ENCODE peak calls at places on chromosomes 2 and 18, in five cellular contexts. One of them, this sample, is unnamed. For H3K36me3, the result is how much of the 10 kb centered on the place peaks cover.

GRCh38 chr2:115369380-115369779 is 926.9 kb downstream of the DPP10 start:
- DNase-seq in pancreas: no peak
- DNase-seq in GM23338: no peak
- DNase-seq in SK-N-MC: no peak
- DNase-seq in upper lobe of right lung: no peak
- DNase-seq in this sample: no peak

GRCh38 chr2:134441153-134441863 is 187.4 kb downstream of the MGAT5 start:
- DNase-seq in GM23338: no peak
- DNase-seq in SK-N-MC: no peak
- DNase-seq in upper lobe of right lung: no peak
- DNase-seq in pancreas: no peak
- DNase-seq in this sample: no peak

GRCh38 chr2:148704247-148704646 is 59.7 kb downstream of the EPC2 start:
- DNase-seq in GM23338: no peak
- DNase-seq in upper lobe of right lung: no peak
- DNase-seq in SK-N-MC: no peak
- DNase-seq in pancreas: no peak
- DNase-seq in this sample: no peak

GRCh38 chr2:183112575-183112974 is 11.7 kb upstream of the NUP35 start:
- DNase-seq in upper lobe of right lung: no peak
- DNase-seq in GM23338: no peak
- DNase-seq in SK-N-MC: no peak
- DNase-seq in pancreas: no peak
- DNase-seq in this sample: no peak

GRCh38 chr2:37000273-37000780 is 34.0 kb upstream of the STRN start:
- DNase-seq in pancreas: no peak
- DNase-seq in SK-N-MC: no peak
- DNase-seq in GM23338: no peak
- DNase-seq in upper lobe of right lung: no peak
- DNase-seq in this sample: peak

GRCh38 chr2:26724004-26724750 is 31.7 kb downstream of the KCNK3 start:
- DNase-seq in pancreas: peak
- DNase-seq in GM23338: no peak
- DNase-seq in upper lobe of right lung: peak
- DNase-seq in SK-N-MC: no peak
- DNase-seq in this sample: peak

GRCh38 chr2:73701968-73702665 is 35.0 kb downstream of the TPRKB start:
- DNase-seq in SK-N-MC: no peak
- DNase-seq in upper lobe of right lung: no peak
- DNase-seq in GM23338: no peak
- DNase-seq in pancreas: peak
- DNase-seq in this sample: no peak

GRCh38 chr18:48951448-48952286 is 902 bp upstream of the SMAD7 start:
- DNase-seq in pancreas: peak
- DNase-seq in GM23338: peak
- DNase-seq in upper lobe of right lung: peak
- DNase-seq in SK-N-MC: no peak
- DNase-seq in this sample: peak

GRCh38 chr18:41906528-41907256 is 48.3 kb upstream of the PIK3C3 start:
- DNase-seq in upper lobe of right lung: no peak
- DNase-seq in GM23338: peak
- DNase-seq in pancreas: no peak
- DNase-seq in SK-N-MC: peak
- DNase-seq in this sample: peak

GRCh38 chr2:202432776-202433175 is 56.6 kb downstream of the BMPR2 start:
- DNase-seq in SK-N-MC: no peak
- DNase-seq in pancreas: no peak
- DNase-seq in upper lobe of right lung: no peak
- DNase-seq in GM23338: no peak
- DNase-seq in this sample: no peak

GRCh38 chr2:75464348-75464946 is 96.3 kb downstream of the EVA1A start:
- DNase-seq in pancreas: no peak
- DNase-seq in GM23338: no peak
- DNase-seq in SK-N-MC: no peak
- DNase-seq in upper lobe of right lung: no peak
- DNase-seq in this sample: peak

DNA sequence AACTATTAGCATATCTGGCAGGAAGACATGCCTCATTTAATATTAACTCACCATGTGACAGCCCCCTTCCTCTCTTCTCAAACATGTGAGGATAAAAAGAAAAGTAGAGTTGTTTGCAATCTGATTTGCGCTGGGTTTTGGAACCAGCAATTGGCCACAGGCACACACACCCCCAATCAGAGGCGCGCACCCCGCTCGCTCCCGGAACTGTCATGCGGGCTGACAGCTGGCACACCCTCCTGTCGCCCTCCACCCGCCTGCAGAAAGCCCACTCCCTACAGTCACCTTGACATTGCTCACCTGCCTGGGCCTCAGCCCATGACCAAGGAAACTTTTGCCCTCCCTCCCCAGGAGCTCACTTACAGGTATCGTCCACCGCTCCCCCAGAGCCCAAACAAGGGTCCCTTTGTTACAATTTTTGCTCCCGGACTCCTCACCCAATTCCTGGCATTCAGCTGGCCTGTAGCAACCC is 1.1 kb downstream of the COBLL1 start:
- DNase-seq in pancreas: peak
- DNase-seq in upper lobe of right lung: peak
- DNase-seq in SK-N-MC: no peak
- DNase-seq in GM23338: peak
- DNase-seq in this sample: no peak
- H3K4me3 ChIP-seq in pancreas: peak
- H3K4me3 ChIP-seq in upper lobe of right lung: peak
- H3K4me3 ChIP-seq in SK-N-MC: peak
- H3K4me3 ChIP-seq in GM23338: peak
- H3K4me3 ChIP-seq in this sample: peak

DNA sequence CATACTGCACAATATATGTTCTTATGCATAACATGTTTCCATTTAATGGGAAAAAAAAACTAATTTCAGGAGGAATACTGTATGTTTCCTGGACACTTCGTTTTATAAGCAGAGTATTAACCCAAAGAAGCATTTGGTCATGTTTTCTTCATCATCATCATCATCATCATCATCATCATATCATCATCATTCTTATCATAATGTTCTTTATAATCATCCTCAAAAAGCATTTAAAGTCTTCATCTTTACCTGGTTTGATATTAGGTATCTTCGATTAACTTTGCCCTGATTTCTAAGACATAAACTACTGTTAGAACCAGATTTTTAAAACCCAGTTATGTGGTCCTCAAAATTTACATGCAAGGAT is 47.9 kb downstream of the ZEB2 start:
- DNase-seq in upper lobe of right lung: no peak
- DNase-seq in pancreas: no peak
- DNase-seq in GM23338: no peak
- DNase-seq in SK-N-MC: no peak
- DNase-seq in this sample: no peak
- H3K36me3 ChIP-seq in upper lobe of right lung: under half
- H3K36me3 ChIP-seq in pancreas: under half
- H3K36me3 ChIP-seq in GM23338: under half
- H3K36me3 ChIP-seq in SK-N-MC: half or more
- H3K36me3 ChIP-seq in this sample: under half

DNA sequence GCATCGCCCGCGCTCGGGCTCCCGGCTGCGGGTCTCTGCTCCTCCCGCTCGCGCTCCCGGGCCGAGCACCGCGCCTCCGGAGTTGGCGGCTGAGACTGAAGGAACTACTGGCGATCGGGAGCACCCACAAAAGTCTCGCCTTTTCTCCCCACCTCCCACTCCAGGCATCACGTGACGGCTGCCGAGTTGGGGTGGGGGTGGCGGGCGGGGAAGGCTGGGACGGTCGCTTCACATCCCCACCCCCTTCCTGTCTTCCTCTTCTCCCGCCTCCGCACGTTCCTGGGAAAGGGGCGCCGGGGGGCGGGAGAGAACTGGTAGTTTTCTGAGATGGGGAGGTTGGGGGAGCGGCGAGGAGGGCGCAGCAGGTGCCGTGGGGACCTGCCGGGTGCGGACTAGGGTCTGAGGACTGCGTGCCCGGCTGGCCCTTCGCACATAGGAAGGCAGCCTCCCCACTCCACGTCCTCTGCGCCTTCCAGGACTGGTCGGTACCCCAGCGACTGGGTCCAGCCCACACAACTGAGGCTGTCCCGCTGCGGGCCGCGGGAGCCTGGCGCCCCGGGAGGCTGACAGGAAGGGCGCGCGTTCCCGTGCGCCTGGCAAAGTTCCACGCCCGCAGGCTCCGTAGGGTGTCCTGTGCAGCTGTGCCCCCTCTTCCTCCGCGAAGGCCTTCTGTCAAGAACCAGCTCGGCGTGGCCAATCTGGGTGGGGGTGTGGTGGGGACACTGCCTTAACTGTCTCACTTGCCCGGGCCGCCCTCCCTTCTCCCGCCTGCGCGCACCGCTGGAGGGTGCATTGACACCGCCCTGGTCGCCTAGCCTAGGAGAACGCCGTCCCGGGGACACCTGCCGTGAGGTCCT is at the start of gene LYPD1:
- DNase-seq in upper lobe of right lung: peak
- DNase-seq in SK-N-MC: no peak
- DNase-seq in pancreas: peak
- DNase-seq in GM23338: peak
- DNase-seq in this sample: no peak
- H3K4me3 ChIP-seq in upper lobe of right lung: peak
- H3K4me3 ChIP-seq in SK-N-MC: peak
- H3K4me3 ChIP-seq in pancreas: peak
- H3K4me3 ChIP-seq in GM23338: peak
- H3K4me3 ChIP-seq in this sample: peak

GRCh38 chr18:35252466-35252865 is 11.6 kb downstream of the ZNF397 start:
- DNase-seq in GM23338: no peak
- DNase-seq in pancreas: no peak
- DNase-seq in upper lobe of right lung: no peak
- DNase-seq in SK-N-MC: no peak
- DNase-seq in this sample: no peak
- H3K36me3 ChIP-seq in GM23338: under half
- H3K36me3 ChIP-seq in pancreas: under half
- H3K36me3 ChIP-seq in upper lobe of right lung: under half
- H3K36me3 ChIP-seq in SK-N-MC: half or more
- H3K36me3 ChIP-seq in this sample: under half

DNA sequence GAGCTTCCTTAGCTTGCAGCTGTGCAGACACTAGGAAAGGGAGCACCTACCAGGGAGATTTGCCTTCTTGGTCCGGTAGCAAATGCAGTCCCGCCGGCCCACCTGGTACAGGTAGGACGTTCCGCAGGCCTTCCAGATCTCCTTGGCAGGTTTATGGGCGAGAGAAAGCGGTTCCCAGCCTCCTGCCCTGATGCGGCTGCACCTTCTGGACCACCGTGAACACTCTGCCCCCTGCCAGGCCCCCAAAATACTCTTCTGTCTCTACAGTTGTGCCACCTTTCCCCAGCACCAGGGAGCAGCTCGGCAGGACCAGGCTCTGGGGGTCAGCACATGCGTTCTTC is 67.4 kb downstream of the HNRNPLL start:
- DNase-seq in upper lobe of right lung: no peak
- DNase-seq in SK-N-MC: no peak
- DNase-seq in GM23338: no peak
- DNase-seq in pancreas: no peak
- DNase-seq in this sample: no peak
- H3K4me3 ChIP-seq in upper lobe of right lung: no peak
- H3K4me3 ChIP-seq in SK-N-MC: no peak
- H3K4me3 ChIP-seq in GM23338: peak
- H3K4me3 ChIP-seq in pancreas: no peak
- H3K4me3 ChIP-seq in this sample: no peak

DNA sequence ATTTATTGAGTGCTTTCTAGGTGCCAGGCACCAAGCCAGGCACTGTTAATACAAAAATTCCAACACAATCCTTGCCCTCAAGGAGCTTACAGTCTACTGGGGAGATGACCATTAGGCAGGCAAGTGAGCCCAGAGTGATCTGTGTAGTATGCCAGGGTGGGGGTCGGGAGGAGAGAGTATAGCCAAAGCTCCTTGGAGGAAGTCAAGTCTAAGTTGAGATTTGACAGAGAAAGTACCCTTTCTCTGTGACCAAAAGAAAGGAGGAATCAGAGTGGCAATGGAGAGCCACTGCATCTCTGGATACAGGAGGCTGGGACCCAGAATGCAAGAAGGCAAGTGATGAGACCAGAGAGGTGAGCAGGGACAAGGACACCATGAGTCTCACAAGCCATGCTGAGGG is 7.5 kb downstream of the ANKRD53 start:
- DNase-seq in pancreas: no peak
- DNase-seq in upper lobe of right lung: no peak
- DNase-seq in GM23338: no peak
- DNase-seq in SK-N-MC: no peak
- DNase-seq in this sample: no peak
- H3K36me3 ChIP-seq in pancreas: under half
- H3K36me3 ChIP-seq in upper lobe of right lung: half or more
- H3K36me3 ChIP-seq in GM23338: under half
- H3K36me3 ChIP-seq in SK-N-MC: under half
- H3K36me3 ChIP-seq in this sample: under half

GRCh38 chr2:40106061-40106460 is 327.0 kb upstream of the THUMPD2 start:
- DNase-seq in SK-N-MC: no peak
- DNase-seq in GM23338: no peak
- DNase-seq in pancreas: no peak
- DNase-seq in upper lobe of right lung: no peak
- DNase-seq in this sample: peak

GRCh38 chr2:40101076-40101688 is 322.1 kb upstream of the THUMPD2 start:
- DNase-seq in GM23338: no peak
- DNase-seq in pancreas: no peak
- DNase-seq in SK-N-MC: no peak
- DNase-seq in upper lobe of right lung: no peak
- DNase-seq in this sample: peak

GRCh38 chr2:40103590-40103989 is 324.5 kb upstream of the THUMPD2 start:
- DNase-seq in SK-N-MC: no peak
- DNase-seq in pancreas: no peak
- DNase-seq in upper lobe of right lung: no peak
- DNase-seq in GM23338: no peak
- DNase-seq in this sample: peak

GRCh38 chr2:40103163-40103562 is 324.1 kb upstream of the THUMPD2 start:
- DNase-seq in upper lobe of right lung: no peak
- DNase-seq in GM23338: peak
- DNase-seq in pancreas: no peak
- DNase-seq in SK-N-MC: no peak
- DNase-seq in this sample: peak

DNA sequence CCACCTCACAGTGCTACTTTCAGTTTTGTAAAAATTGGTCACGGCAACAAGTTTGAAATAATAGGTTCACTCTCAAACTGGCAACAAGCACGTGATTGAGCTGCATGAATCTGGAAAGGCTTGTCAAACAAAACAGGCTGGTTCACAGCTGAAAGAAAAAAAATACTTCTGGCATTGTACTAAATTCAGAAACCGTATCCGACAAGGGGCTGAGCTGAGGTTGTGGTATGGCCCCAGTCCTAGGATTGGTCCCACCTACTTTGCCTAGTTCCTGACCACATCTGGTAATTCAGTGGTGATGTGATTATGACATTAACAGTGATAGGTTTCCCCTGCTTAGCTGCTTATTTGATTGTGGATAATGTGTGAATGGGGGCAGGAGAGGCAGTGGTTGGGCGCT is 326.5 kb upstream of the THUMPD2 start:
- DNase-seq in SK-N-MC: no peak
- DNase-seq in GM23338: no peak
- DNase-seq in pancreas: no peak
- DNase-seq in upper lobe of right lung: no peak
- DNase-seq in this sample: peak
- H3K4me3 ChIP-seq in SK-N-MC: no peak
- H3K4me3 ChIP-seq in GM23338: no peak
- H3K4me3 ChIP-seq in pancreas: no peak
- H3K4me3 ChIP-seq in upper lobe of right lung: no peak
- H3K4me3 ChIP-seq in this sample: no peak

GRCh38 chr2:47025969-47026610 is 110.5 kb upstream of the MCFD2 start:
- DNase-seq in GM23338: no peak
- DNase-seq in upper lobe of right lung: no peak
- DNase-seq in pancreas: no peak
- DNase-seq in SK-N-MC: no peak
- DNase-seq in this sample: no peak
- H3K36me3 ChIP-seq in GM23338: under half
- H3K36me3 ChIP-seq in upper lobe of right lung: half or more
- H3K36me3 ChIP-seq in pancreas: half or more
- H3K36me3 ChIP-seq in SK-N-MC: under half
- H3K36me3 ChIP-seq in this sample: under half

GRCh38 chr2:65320042-65320711 is 92.5 kb downstream of the ACTR2 start:
- DNase-seq in upper lobe of right lung: no peak
- DNase-seq in SK-N-MC: no peak
- DNase-seq in pancreas: no peak
- DNase-seq in GM23338: peak
- DNase-seq in this sample: peak
- H3K4me3 ChIP-seq in upper lobe of right lung: no peak
- H3K4me3 ChIP-seq in SK-N-MC: no peak
- H3K4me3 ChIP-seq in pancreas: no peak
- H3K4me3 ChIP-seq in GM23338: no peak
- H3K4me3 ChIP-seq in this sample: no peak